ENCODE peak calls at places on chromosomes 2 and 18, in seven cellular contexts. A is heart left ventricle, G is breast epithelium, K is upper lobe of left lung, V is A549, D is IMR-90, Z is ovary. L is an unnamed sample.

GRCh38 chr2:41994661-41995060 is 53.2 kb upstream of the PKDCC start:
- DNase-seq in K (no peak), G (no peak), Z (no peak), D (no peak), A (no peak), V (no peak), L (no peak)

GRCh38 chr2:239396881-239397681 is 3.7 kb downstream of the HDAC4 start:
- DNase-seq in Z (no peak), A (peak), K (peak), G (peak), D (no peak), V (peak), L (no peak)

GRCh38 chr2:230137902-230138539 is 69.3 kb upstream of the SLC16A14 start:
- DNase-seq in K (no peak), A (no peak), V (no peak), G (no peak), Z (no peak), D (peak), L (no peak)

GRCh38 chr2:12465631-12466135 is 251.1 kb upstream of the TRIB2 start:
- DNase-seq in D (no peak), K (no peak), A (no peak), V (no peak), G (no peak), Z (no peak), L (no peak)

GRCh38 chr2:185833864-185834263 is 95.3 kb downstream of the FSIP2 start:
- DNase-seq in K (no peak), Z (no peak), D (no peak), V (no peak), G (no peak), A (no peak), L (no peak)

GRCh38 chr2:12173271-12173942 is 427.0 kb downstream of the LPIN1 start:
- DNase-seq in K (no peak), D (peak), Z (no peak), A (no peak), G (no peak), V (no peak), L (no peak)

GRCh38 chr18:75127143-75128021 is 81.6 kb downstream of the PTGR3 start:
- DNase-seq in A (no peak), V (no peak), D (no peak), Z (no peak), G (no peak), K (no peak), L (peak)

GRCh38 chr2:158009425-158009824 is 92.3 kb upstream of the UPP2 start:
- DNase-seq in Z (no peak), V (no peak), K (no peak), A (no peak), D (no peak), G (no peak), L (no peak)

GRCh38 chr18:36757081-36757480 is 71.7 kb downstream of the TPGS2 start:
- DNase-seq in G (no peak), A (no peak), D (peak), Z (no peak), K (no peak), V (peak), L (no peak)

DNA sequence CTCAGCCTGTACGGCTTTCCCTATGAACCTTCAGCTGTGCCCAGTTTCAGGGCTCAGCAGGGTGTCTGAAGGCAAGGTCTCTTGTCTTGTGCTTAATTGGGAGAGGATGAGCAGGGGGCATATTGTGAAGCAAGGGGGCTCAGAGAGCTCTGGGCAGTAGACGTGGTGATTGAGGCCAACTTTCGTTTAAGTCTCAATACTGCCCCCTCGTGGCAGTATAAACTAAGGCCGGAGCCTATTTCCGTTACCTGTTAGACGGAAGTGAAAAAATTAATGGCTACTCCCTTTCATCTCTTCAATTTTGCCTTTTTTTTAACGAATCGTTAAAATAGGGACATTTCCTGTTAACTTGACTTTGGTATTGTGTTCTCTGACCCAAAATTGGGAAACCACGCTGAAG is 193.4 kb downstream of the TDRD15 start:
- DNase-seq in Z (peak), G (no peak), D (peak), A (peak), V (peak), K (peak), L (peak)
- TF ChIP-seq CTCF in Z (peak), G (no peak), D (peak), A (peak), V (peak), K (peak), L (no peak)

DNA sequence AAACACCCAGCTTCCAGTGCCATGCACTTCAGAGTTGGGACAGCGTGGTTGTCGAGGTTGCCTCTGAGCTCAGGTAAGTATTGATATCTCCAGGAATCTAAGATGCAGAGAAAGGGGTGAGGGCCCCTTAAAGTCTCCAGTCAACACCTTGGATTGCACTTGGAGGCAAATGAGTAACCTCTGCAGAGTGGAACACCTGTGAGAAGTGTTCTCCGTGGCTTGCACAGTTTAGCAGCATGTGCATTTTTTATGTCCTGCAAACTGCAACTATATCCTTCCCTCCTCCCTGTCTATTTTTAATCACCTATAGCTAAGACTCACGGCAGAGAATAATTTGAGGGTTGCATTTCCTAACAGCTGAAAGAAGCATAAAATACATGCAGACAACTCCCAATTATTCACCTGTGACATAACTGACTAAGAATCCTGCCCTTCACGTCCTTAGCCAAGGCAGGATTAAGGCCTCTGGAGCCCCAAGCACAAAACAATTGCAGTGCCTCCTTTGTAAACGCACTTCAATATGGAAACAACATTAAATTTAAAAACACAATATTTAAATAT is 1.6 kb upstream of the ZNF385B start:
- DNase-seq in V (no peak), Z (no peak), G (no peak), K (no peak), D (no peak), A (no peak), L (no peak)
- H3K4me3 ChIP-seq in V (no peak), Z (no peak), G (no peak), K (no peak), D (no peak), A (no peak), L (no peak)

GRCh38 chr2:233266481-233266880 is 15.0 kb downstream of the ATG16L1 start:
- DNase-seq in Z (no peak), K (no peak), D (no peak), A (no peak), V (no peak), G (no peak), L (no peak)

GRCh38 chr2:233265899-233266431 is 14.5 kb downstream of the ATG16L1 start:
- DNase-seq in K (no peak), A (no peak), Z (no peak), G (no peak), V (no peak), D (no peak), L (no peak)

GRCh38 chr2:233264667-233265066 is 13.2 kb downstream of the ATG16L1 start:
- DNase-seq in K (no peak), G (no peak), A (no peak), D (no peak), V (no peak), Z (no peak), L (no peak)

GRCh38 chr2:233270366-233270765 is 18.9 kb downstream of the ATG16L1 start:
- DNase-seq in K (no peak), G (no peak), Z (no peak), D (no peak), V (no peak), A (no peak), L (no peak)

DNA sequence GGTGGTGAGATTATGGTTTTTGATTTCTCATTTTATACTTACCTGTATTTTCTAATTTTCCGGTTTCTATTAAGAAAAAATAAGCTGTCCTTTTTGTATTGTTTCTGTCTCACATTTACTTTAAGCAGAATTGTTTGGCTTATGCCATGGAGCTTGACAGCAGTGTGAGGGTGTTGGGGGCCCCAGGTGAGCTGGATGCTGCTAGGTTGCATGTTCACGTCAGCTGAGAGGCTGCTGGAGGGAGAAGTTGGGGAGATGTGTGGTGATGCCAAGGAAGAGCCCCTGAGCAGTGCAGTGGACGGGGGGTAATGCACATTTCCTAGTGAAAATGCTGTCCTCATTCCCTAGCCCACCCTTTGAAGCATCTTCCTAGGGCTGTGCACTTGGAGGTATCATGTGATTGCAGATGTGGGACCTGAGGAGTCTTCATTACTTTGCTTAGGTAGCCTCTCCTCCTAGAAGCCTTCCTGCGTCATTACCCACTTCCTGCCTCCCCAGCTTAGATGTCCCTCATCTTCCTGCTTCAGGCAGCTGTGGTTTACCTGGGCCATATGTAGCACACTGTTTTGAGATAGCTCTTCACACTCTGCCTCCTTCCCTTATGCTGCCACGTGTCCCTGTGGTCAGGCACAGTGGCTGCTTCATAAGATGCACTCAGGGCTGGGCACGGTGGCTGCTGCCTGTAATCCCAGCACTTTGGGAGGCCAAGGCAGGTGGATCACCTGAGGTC is 16.2 kb downstream of the ATG16L1 start:
- DNase-seq in K (peak), Z (no peak), G (no peak), D (no peak), V (no peak), A (no peak), L (no peak)
- TF ChIP-seq POLR2A in K (no peak), Z (no peak), G (no peak), D (no peak), V (no peak), A (no peak), L (no peak)

GRCh38 chr2:114543106-114543806 is 100.8 kb downstream of the DPP10 start:
- DNase-seq in V (peak), A (peak), D (no peak), G (no peak), K (peak), Z (peak), L (no peak)
- TF ChIP-seq CTCF in V (peak), A (peak), D (peak), G (no peak), K (peak), Z (no peak), L (no peak)

GRCh38 chr18:77131652-77132368 is 773 bp downstream of the MBP start:
- DNase-seq in G (peak), V (peak), D (no peak), A (peak), Z (peak), K (peak), L (no peak)

GRCh38 chr18:77129150-77129551 is 3.4 kb downstream of the MBP start:
- DNase-seq in D (peak), K (no peak), V (no peak), G (no peak), A (no peak), Z (no peak), L (peak)

GRCh38 chr18:77132369-77133050 is at the start of gene MBP:
- DNase-seq in D (no peak), K (peak), A (peak), G (peak), Z (peak), V (peak), L (peak)

GRCh38 chr18:77131100-77131651 is 1.4 kb downstream of the MBP start:
- DNase-seq in V (no peak), G (no peak), A (peak), D (no peak), Z (no peak), K (peak), L (peak)

GRCh38 chr18:77130229-77131099 is 2.1 kb downstream of the MBP start:
- DNase-seq in D (no peak), V (no peak), A (no peak), Z (no peak), G (no peak), K (no peak), L (peak)
- H3K4me3 ChIP-seq in D (no peak), V (peak), A (peak), Z (peak), G (peak), K (no peak), L (peak)

DNA sequence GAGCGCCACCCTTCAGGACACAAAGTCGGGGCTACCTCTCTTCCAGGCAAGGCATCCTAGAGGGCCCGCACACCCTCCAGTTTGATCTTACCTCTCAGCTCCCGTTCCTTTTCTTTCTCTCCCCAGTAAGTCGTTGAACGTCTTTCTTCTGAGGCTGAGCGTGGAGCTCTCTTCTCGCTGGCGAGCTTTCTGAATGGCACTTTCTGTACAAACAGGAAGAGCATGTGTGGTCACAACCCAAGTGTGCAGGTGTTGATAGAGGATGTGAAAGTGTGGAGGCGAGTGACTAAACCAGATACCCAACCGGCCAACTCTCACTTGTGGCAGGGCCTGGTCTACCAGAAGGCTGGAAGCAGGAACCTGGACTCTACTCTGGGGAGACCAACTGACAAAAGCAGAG is at the start of gene AFF3:
- DNase-seq in Z (no peak), K (no peak), A (peak), G (no peak), V (no peak), D (no peak), L (no peak)
- TF ChIP-seq POLR2A in Z (no peak), K (no peak), A (no peak), G (no peak), V (no peak), D (no peak), L (no peak)

GRCh38 chr2:160087854-160088745 is 25.7 kb upstream of the PLA2R1 start:
- DNase-seq in K (no peak), V (peak), D (peak), Z (no peak), G (no peak), A (no peak), L (no peak)

GRCh38 chr2:160091381-160091780 is 29.0 kb upstream of the PLA2R1 start:
- DNase-seq in K (no peak), G (no peak), V (no peak), D (peak), Z (no peak), A (no peak), L (no peak)

GRCh38 chr2:160085662-160086061 is 23.2 kb upstream of the PLA2R1 start:
- DNase-seq in A (no peak), K (no peak), V (peak), Z (no peak), D (no peak), G (no peak), L (no peak)
- TF ChIP-seq CTCF in A (no peak), K (no peak), V (peak), Z (no peak), D (peak), G (no peak), L (no peak)

GRCh38 chr2:3266727-3267548 is 110.7 kb downstream of the EIPR1 start:
- DNase-seq in A (no peak), G (no peak), K (no peak), Z (no peak), V (no peak), D (no peak), L (no peak)

GRCh38 chr2:3267549-3267867 is 110.1 kb downstream of the EIPR1 start:
- DNase-seq in D (no peak), V (no peak), K (no peak), A (no peak), Z (no peak), G (no peak), L (no peak)

GRCh38 chr2:3267869-3268704 is 109.5 kb downstream of the EIPR1 start:
- DNase-seq in G (no peak), V (no peak), Z (no peak), D (no peak), A (no peak), K (no peak), L (peak)

GRCh38 chr2:3265471-3265870 is 112.1 kb downstream of the EIPR1 start:
- DNase-seq in Z (no peak), A (no peak), G (no peak), V (no peak), K (no peak), D (no peak), L (no peak)

GRCh38 chr2:3265981-3266726 is 111.5 kb downstream of the EIPR1 start:
- DNase-seq in A (no peak), K (no peak), Z (no peak), V (no peak), G (no peak), D (no peak), L (no peak)
- H3K4me3 ChIP-seq in A (no peak), K (no peak), Z (no peak), V (no peak), G (no peak), D (no peak), L (no peak)

GRCh38 chr2:241724259-241724974 is 10.0 kb upstream of the D2HGDH start:
- DNase-seq in D (no peak), A (peak), K (no peak), V (no peak), Z (no peak), G (no peak), L (no peak)
- TF ChIP-seq POLR2A in D (no peak), A (no peak), K (no peak), V (no peak), Z (no peak), G (no peak), L (no peak)

L was measured in lower leg skin.